ENCODE peak calls at places on chromosome 7, in seven cellular contexts. R is K562, M is spleen, H is prostate gland, G is breast epithelium, D is suprapubic skin, V is stomach. O is an unnamed sample.

GRCh38 chr7:29196191-29196590 is 1.6 kb downstream of the CHN2 start:
- DNase-seq in R (no peak), M (no peak), H (no peak), G (no peak), D (no peak), V (no peak), O (no peak)

GRCh38 chr7:12158334-12159060 is 52.6 kb upstream of the TMEM106B start:
- DNase-seq in R (no peak), M (no peak), H (no peak), G (no peak), D (no peak), V (no peak), O (no peak)

GRCh38 chr7:82393821-82394220 is 49.8 kb downstream of the CACNA2D1 start:
- DNase-seq in R (no peak), M (no peak), H (no peak), G (no peak), D (no peak), V (no peak), O (no peak)

GRCh38 chr7:128405345-128406146 is 4.2 kb downstream of the IMPDH1 start:
- DNase-seq in R (peak; percentile 91), M (peak; percentile 92), H (no peak), G (no peak), D (no peak), V (peak; percentile 55), O (peak; percentile 75)

GRCh38 chr7:128104109-128104742 is 73.0 kb upstream of the LRRC4 start:
- DNase-seq in R (no peak), M (peak; percentile 86), H (no peak), G (no peak), D (no peak), V (no peak), O (peak; percentile 51)

GRCh38 chr7:145644426-145645154 is 472.0 kb upstream of the CNTNAP2 start:
- DNase-seq in R (no peak), M (no peak), H (no peak), G (no peak), D (no peak), V (no peak), O (no peak)

GRCh38 chr7:107972075-107972482 is 30.9 kb downstream of the LAMB1 start:
- DNase-seq in R (peak; percentile 63), M (no peak), H (no peak), G (no peak), D (no peak), V (no peak), O (no peak)

GRCh38 chr7:35492451-35493175 is 202.3 kb downstream of the HERPUD2 start:
- DNase-seq in R (no peak), M (no peak), H (no peak), G (no peak), D (no peak), V (no peak), O (no peak)

GRCh38 chr7:93148135-93148534 is at the start of gene SAMD9L:
- DNase-seq in R (no peak), M (no peak), H (no peak), G (no peak), D (no peak), V (no peak), O (peak; percentile 18)

GRCh38 chr7:82109288-82109687 is 334.3 kb downstream of the CACNA2D1 start:
- DNase-seq in R (no peak), M (no peak), H (no peak), G (no peak), D (no peak), V (no peak), O (no peak)

GRCh38 chr7:158251061-158251965 is 336.3 kb downstream of the PTPRN2 start:
- DNase-seq in R (no peak), M (peak; percentile 22), H (no peak), G (no peak), D (no peak), V (no peak), O (no peak)

GRCh38 chr7:121420976-121421375 is 24.9 kb upstream of the FAM3C start:
- DNase-seq in R (no peak), M (no peak), H (no peak), G (no peak), D (no peak), V (peak; percentile 46), O (no peak)

GRCh38 chr7:39062811-39063210 is 85.1 kb downstream of the POU6F2 start:
- DNase-seq in R (no peak), M (no peak), H (no peak), G (no peak), D (no peak), V (no peak), O (no peak)

GRCh38 chr7:134986363-134987231 is at the start of gene AGBL3:
- DNase-seq in R (peak; percentile 98), M (peak; percentile 98), H (peak; percentile 93), G (peak; percentile 93), D (peak; percentile 96), V (peak; percentile 95), O (peak; percentile 58)
- TF ChIP-seq POLR2A in R (peak; percentile 93), M (no peak), H (no peak), G (peak; percentile 24), D (peak; percentile 27), V (no peak), O (peak; percentile 76)

GRCh38 chr7:27181176-27181520 is 3.9 kb downstream of the HOXA11 start:
- DNase-seq in R (no peak), M (peak; percentile 19), H (no peak), G (no peak), D (peak; percentile 63), V (no peak), O (no peak)
- TF ChIP-seq POLR2AphosphoS5 in R (no peak), M (no peak), H (no peak), G (no peak), D (no peak), V (no peak), O (no peak)

GRCh38 chr7:25125137-25125946 is at the start of gene CYCS:
- DNase-seq in R (peak; percentile 100), M (peak; percentile 100), H (peak; percentile 99), G (peak; percentile 99), D (peak; percentile 99), V (peak; percentile 100), O (peak; percentile 79)
- TF ChIP-seq POLR2A in R (peak; percentile 99), M (peak; percentile 83), H (peak; percentile 98), G (peak; percentile 93), D (peak; percentile 99), V (peak; percentile 99), O (peak; percentile 100)

DNA sequence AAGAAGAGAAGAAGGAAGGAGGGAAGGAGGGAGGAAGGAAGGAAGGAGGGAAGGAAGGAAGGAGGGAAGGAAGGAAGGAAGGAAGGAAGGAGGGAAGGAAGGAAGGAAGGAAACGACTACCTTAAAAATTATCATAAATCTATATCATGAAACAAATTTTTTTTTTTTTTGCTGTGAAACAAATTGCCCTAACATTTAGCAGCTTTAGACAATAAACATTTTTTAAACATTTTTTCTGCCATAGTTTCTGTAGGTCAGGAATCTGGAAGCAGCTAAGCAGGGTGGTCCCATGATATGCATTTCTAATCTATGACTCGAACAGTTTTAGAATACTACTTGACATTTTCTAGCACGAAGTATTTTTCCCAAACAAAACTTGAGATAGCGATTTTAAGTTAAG is 42.9 kb upstream of the TSPAN13 start:
- DNase-seq in R (no peak), M (no peak), H (no peak), G (no peak), D (no peak), V (no peak), O (no peak)
- TF ChIP-seq POLR2AphosphoS5 in R (no peak), M (no peak), H (no peak), G (no peak), D (no peak), V (no peak), O (no peak)

GRCh38 chr7:150335774-150336112 is 5.7 kb downstream of the RARRES2 start:
- DNase-seq in R (no peak), M (no peak), H (no peak), G (no peak), D (no peak), V (no peak), O (no peak)

GRCh38 chr7:150336746-150337145 is 4.7 kb downstream of the RARRES2 start:
- DNase-seq in R (no peak), M (no peak), H (no peak), G (no peak), D (no peak), V (no peak), O (no peak)

GRCh38 chr7:150338166-150338829 is 3.1 kb downstream of the RARRES2 start:
- DNase-seq in R (no peak), M (no peak), H (no peak), G (no peak), D (no peak), V (no peak), O (no peak)

GRCh38 chr7:150337659-150338081 is 3.8 kb downstream of the RARRES2 start:
- DNase-seq in R (no peak), M (no peak), H (no peak), G (no peak), D (no peak), V (no peak), O (no peak)

GRCh38 chr7:150337179-150337578 is 4.2 kb downstream of the RARRES2 start:
- DNase-seq in R (no peak), M (no peak), H (no peak), G (no peak), D (no peak), V (no peak), O (no peak)
- TF ChIP-seq POLR2A in R (no peak), M (no peak), H (no peak), G (no peak), D (no peak), V (no peak), O (no peak)

DNA sequence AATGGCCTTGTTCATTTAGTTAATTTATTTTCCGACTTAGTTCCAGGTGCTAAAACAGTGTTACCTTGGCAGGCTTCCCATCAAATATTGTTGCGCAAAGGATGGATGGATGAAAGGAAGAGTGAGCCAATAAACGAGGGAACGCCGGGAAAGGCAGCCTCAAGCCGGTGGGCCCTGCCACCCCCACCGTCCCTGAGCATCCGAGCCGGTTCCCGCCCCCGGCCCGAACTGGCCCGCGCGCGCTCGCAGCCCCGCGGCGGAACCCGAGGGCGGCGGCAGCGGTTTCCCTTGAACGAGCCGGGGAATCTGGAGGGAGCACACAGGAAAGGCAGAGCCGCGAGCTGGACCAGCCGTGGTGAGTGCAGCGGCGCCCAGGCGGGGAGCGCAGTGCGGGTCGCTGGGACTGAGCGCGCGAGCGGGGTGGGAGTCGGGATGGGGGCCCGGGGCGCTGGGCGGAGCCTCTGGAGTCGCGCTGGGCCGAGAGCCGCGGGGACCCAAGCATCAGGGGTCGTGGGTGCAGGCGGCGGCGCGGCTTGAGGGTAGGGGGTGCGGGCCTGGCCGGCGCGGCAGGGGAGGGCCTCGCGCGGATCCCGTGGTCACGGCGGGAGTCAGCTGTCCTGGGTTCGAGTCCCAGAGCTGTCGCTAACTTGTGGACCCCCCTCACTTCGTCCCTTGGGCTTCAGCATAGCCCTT is at the start of gene AGK:
- DNase-seq in R (peak; percentile 91), M (peak; percentile 93), H (peak; percentile 41), G (peak; percentile 40), D (peak; percentile 74), V (peak; percentile 69), O (peak; percentile 76)
- TF ChIP-seq POLR2AphosphoS5 in R (peak; percentile 94), M (peak; percentile 88), H (peak; percentile 23), G (no peak), D (no peak), V (no peak), O (peak; percentile 94)

GRCh38 chr7:74228951-74229900 is 19.4 kb downstream of the LAT2 start:
- DNase-seq in R (no peak), M (no peak), H (no peak), G (no peak), D (no peak), V (no peak), O (no peak)
- TF ChIP-seq POLR2A in R (no peak), M (no peak), H (no peak), G (no peak), D (no peak), V (no peak), O (peak; percentile 64)

GRCh38 chr7:80127412-80128150 is 7.0 kb upstream of the GNAI1 start:
- DNase-seq in R (no peak), M (no peak), H (no peak), G (no peak), D (no peak), V (no peak), O (no peak)
- TF ChIP-seq POLR2AphosphoS5 in R (no peak), M (no peak), H (peak; percentile 20), G (no peak), D (no peak), V (no peak), O (no peak)

O was measured in GM12891.